ENCODE peak calls at places on chromosome 14, in four cellular contexts. U is GM12878, P is HepG2, G is K562. I is an unnamed sample.

GRCh38 chr14:99389171-99389826 is 91.4 kb downstream of the SETD3 start:
- DNase-seq in G (peak; percentile 49), P (peak; percentile 21), U (no peak), I (peak; percentile 98)

GRCh38 chr14:98227000-98227726 is 1044.8 kb downstream of the BCL11B start:
- DNase-seq in U (peak; percentile 51), P (no peak), G (no peak), I (no peak)

GRCh38 chr14:52013984-52014600 is 24.7 kb downstream of the RTRAF start:
- DNase-seq in G (peak; percentile 33), U (no peak), P (no peak), I (no peak)

GRCh38 chr14:104895786-104896642 is 28.7 kb upstream of the PLD4 start:
- DNase-seq in U (no peak), G (no peak), P (no peak), I (no peak)

GRCh38 chr14:28707814-28708213 is 58.8 kb upstream of the FOXG1 start:
- DNase-seq in P (no peak), G (no peak), U (no peak), I (no peak)

GRCh38 chr14:101476258-101476930 is 84.9 kb upstream of the DIO3 start:
- DNase-seq in G (no peak), U (no peak), P (no peak), I (no peak)

GRCh38 chr14:77239412-77239811 is 31.6 kb downstream of the NGB start:
- DNase-seq in U (no peak), P (no peak), G (no peak), I (no peak)

GRCh38 chr14:80419339-80419738 is 208.0 kb upstream of the DIO2 start:
- DNase-seq in U (no peak), P (no peak), G (no peak), I (no peak)

GRCh38 chr14:92718659-92719058 is 29.8 kb downstream of the LGMN start:
- DNase-seq in P (no peak), G (no peak), U (no peak), I (no peak)

GRCh38 chr14:89521988-89522387 is 105.0 kb upstream of the FOXN3 start:
- DNase-seq in G (no peak), U (no peak), P (no peak), I (no peak)

GRCh38 chr14:65141523-65141922 is 39.2 kb upstream of the MAX start:
- DNase-seq in U (no peak), P (no peak), G (no peak), I (no peak)

GRCh38 chr14:24117179-24117578 is 2.4 kb upstream of the NRL start:
- DNase-seq in P (no peak), G (no peak), U (no peak), I (no peak)

GRCh38 chr14:54364555-54365415 is 32.0 kb upstream of the CDKN3 start:
- DNase-seq in P (peak; percentile 83), G (no peak), U (no peak), I (peak; percentile 39)

GRCh38 chr14:91315844-91316267 is 71.4 kb upstream of the GPR68 start:
- DNase-seq in U (peak; percentile 88), G (no peak), P (no peak), I (no peak)

GRCh38 chr14:92254786-92255185 is 68.2 kb upstream of the SLC24A4 start:
- DNase-seq in G (no peak), U (no peak), P (no peak), I (peak; percentile 71)

GRCh38 chr14:64860039-64860438 is 19.7 kb downstream of the SPTB start:
- DNase-seq in P (no peak), G (no peak), U (no peak), I (no peak)

GRCh38 chr14:52906141-52906601 is 44.7 kb downstream of the FERMT2 start:
- DNase-seq in G (no peak), P (no peak), U (no peak), I (no peak)

GRCh38 chr14:78959674-78960264 is 789.6 kb downstream of the NRXN3 start:
- DNase-seq in G (peak; percentile 54), P (peak; percentile 49), U (no peak), I (peak; percentile 80)

GRCh38 chr14:23360496-23360895 is 4.5 kb downstream of the EFS start:
- DNase-seq in P (peak; percentile 54), G (peak; percentile 14), U (no peak), I (no peak)

GRCh38 chr14:39145266-39145966 is 24.7 kb downstream of the TRAPPC6B start:
- DNase-seq in U (no peak), G (peak; percentile 90), P (peak; percentile 93), I (no peak)

GRCh38 chr14:76876076-76876475 is 49.9 kb downstream of the LRRC74A start:
- DNase-seq in P (peak; percentile 43), U (no peak), G (peak; percentile 62), I (peak; percentile 23)

GRCh38 chr14:101230161-101230850 is 326.8 kb upstream of the RTL1 start:
- DNase-seq in G (peak; percentile 23), U (no peak), P (no peak), I (no peak)

GRCh38 chr14:33332497-33332896 is 393.8 kb downstream of the NPAS3 start:
- DNase-seq in G (no peak), U (no peak), P (no peak), I (no peak)

GRCh38 chr14:105489607-105490317 is 1.3 kb upstream of the TEDC1 start:
- DNase-seq in G (peak; percentile 87), P (peak; percentile 82), U (peak; percentile 55), I (peak; percentile 85)

GRCh38 chr14:61662001-61662400 is 33.3 kb upstream of the HIF1A start:
- DNase-seq in G (no peak), P (no peak), U (no peak), I (no peak)

GRCh38 chr14:104559769-104560585 is 19.6 kb upstream of the C14orf180 start:
- DNase-seq in P (no peak), U (no peak), G (no peak), I (no peak)

GRCh38 chr14:21999400-21999799 is 325.8 kb upstream of the OR4E1 start:
- DNase-seq in G (no peak), U (no peak), P (no peak), I (no peak)

GRCh38 chr14:52121441-52121840 is 52.6 kb upstream of the NID2 start:
- DNase-seq in G (no peak), P (no peak), U (no peak), I (no peak)

GRCh38 chr14:72129283-72129682 is 197.1 kb downstream of the RGS6 start:
- DNase-seq in P (no peak), G (no peak), U (no peak), I (no peak)

GRCh38 chr14:53865716-53866115 is 90.9 kb downstream of the BMP4 start:
- DNase-seq in G (no peak), P (no peak), U (no peak), I (no peak)

GRCh38 chr14:100979780-100980179 is 76.3 kb upstream of the RTL1 start:
- DNase-seq in P (no peak), G (no peak), U (no peak), I (no peak)

GRCh38 chr14:69634871-69635270 is 23.5 kb downstream of the SUSD6 start:
- DNase-seq in G (no peak), P (no peak), U (no peak), I (no peak)

GRCh38 chr14:69636718-69637480 is 25.5 kb downstream of the SUSD6 start:
- DNase-seq in G (no peak), U (no peak), P (no peak), I (no peak)

GRCh38 chr14:69640931-69641330 is 29.5 kb downstream of the SUSD6 start:
- DNase-seq in P (no peak), U (no peak), G (no peak), I (no peak)

GRCh38 chr14:69636051-69636639 is 24.7 kb downstream of the SUSD6 start:
- DNase-seq in G (no peak), P (no peak), U (no peak), I (no peak)

GRCh38 chr14:69637503-69638030 is 26.2 kb downstream of the SUSD6 start:
- DNase-seq in P (peak; percentile 60), U (no peak), G (peak; percentile 65), I (no peak)
- TF ChIP-seq KDM1A in P (no peak), U (no peak), G (no peak), I (no peak)

DNA sequence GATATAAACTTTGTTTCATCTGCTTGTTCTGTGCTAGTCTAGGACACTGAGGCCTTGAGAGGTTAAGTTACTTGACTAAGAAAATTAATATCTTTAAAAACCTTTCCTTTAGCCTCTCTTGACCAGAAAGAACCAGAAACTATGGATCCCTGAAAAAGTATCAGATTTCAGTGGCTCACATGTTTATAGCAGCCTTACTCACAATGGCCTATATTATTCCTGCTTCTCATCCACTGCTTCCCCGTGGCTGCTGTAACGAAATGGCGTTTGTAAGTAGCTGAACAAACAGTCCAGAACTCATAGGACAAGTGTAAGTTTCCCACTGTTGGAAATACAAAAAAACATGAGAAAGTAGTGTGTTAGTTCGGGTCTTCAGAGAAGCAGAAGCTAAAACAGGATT is 3.2 kb upstream of the PYGL start:
- DNase-seq in P (peak; percentile 50), U (no peak), G (no peak), I (no peak)
- H2AFZ ChIP-seq in P (peak overlapping the region; percentile 51), U (no peak overlapping the region), G (peak overlapping the region; percentile 52), I (peak overlapping the region; percentile 19)

GRCh38 chr14:68291820-68292219 is 472.2 kb downstream of the RAD51B start:
- DNase-seq in U (no peak), P (peak; percentile 27), G (peak; percentile 39), I (peak; percentile 23)
- TF ChIP-seq KDM1A in U (no peak), P (no peak), G (no peak), I (no peak)

DNA sequence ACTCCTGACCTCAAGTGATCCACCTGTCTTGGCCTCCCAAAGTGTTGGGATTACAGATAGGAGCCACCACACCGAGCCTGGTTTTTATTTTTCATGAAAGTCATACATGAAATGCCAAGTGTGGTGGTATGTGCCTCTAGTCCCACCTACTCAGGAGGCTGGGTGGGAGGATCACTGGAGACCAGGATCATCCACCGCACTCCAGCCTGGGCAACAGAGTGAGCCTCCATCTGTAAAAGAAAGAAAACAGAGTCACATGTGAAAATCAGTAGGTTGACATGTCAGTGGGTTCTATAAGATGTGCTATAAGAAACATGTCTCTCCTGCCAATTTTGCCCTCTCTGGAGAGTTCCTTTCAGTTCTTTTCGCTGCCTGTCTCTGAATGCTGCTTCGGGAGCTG is 28.2 kb downstream of the ANKRD9 start:
- DNase-seq in P (no peak), G (no peak), U (no peak), I (no peak)
- H2AFZ ChIP-seq in P (no peak overlapping the region), G (no peak overlapping the region), U (no peak overlapping the region), I (no peak overlapping the region)

DNA sequence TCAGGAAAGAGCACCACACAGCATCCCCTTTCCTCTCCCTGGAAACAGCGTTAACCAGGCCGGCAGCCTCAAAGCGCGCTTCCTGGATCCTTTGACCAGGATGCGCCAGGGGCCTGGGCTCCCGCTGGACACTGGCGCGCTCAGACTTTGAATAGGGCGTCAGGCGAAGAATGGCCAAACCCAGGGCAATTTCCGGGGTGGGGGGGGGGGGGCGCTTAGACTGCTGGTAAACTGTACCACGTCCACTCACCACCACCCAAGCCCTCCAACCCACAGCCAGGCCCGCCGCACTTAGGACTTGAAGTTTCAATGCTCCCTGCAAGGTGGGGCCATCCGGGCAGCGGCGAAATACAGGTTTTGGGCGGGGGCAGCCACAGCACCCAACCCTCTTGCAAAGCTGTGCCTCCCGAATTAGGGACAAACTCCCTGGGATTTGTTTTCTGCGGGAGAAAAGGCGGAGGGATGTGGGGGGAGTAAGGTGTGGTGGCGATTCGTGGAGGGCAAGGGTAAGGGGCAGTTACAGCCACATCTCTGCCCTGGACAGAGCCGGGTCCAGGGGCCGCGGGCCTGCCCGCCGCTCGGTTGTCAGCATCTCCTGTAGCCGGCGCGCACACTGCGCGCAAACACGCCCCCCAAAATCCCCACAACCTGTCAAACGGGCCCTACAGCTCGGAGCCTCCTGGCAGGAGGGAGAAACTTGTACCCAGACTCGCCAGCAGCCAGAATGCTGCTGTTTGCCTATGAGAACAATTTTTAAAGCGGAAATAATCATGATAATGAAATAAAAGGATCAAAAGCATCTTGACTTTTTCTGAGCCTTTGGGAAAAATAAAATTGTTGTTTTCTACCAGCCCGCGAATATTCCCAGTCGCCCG is 958 bp downstream of the RTN1 start:
- DNase-seq in U (no peak), G (no peak), P (no peak), I (peak; percentile 61)
- TF ChIP-seq KDM1A in U (no peak), G (no peak), P (no peak), I (no peak)

I was measured in H1.